ENCODE peak calls at places on chromosomes 4 and X, in nine cellular contexts. R is osteocyte, Z is lower lobe of right lung, M is pancreas, D is mesothelial cell of epicardium, B is ascending aorta, E is progenitor cell of endocrine pancreas, W is upper lobe of left lung, Q is IMR-90. U is an unnamed sample.

GRCh38 chr4:77629885-77630284 is 24.3 kb downstream of the CXCL13 start:
- DNase-seq in E (no peak), Q (no peak), R (no peak), M (no peak), B (no peak), D (no peak), Z (no peak), W (no peak), U (no peak)

GRCh38 chrX:88612870-88613329 is 134.1 kb upstream of the CPXCR1 start:
- DNase-seq in R (no peak), B (no peak), Q (no peak), D (no peak), M (no peak), W (no peak), Z (no peak), E (no peak), U (no peak)

GRCh38 chrX:152445926-152446325 is 5.2 kb downstream of the GABRA3 start:
- DNase-seq in R (no peak), B (no peak), D (no peak), M (no peak), Q (no peak), Z (no peak), W (no peak), E (no peak), U (no peak)

GRCh38 chr4:17165256-17165655 is 266.8 kb upstream of the LDB2 start:
- DNase-seq in B (no peak), Z (no peak), W (no peak), M (no peak), D (no peak), Q (peak; percentile 19), R (no peak), E (no peak), U (no peak)

GRCh38 chr4:54228064-54228527 is 997 bp upstream of the PDGFRA start:
- DNase-seq in Q (peak; percentile 82), Z (peak; percentile 62), B (peak; percentile 86), E (peak; percentile 79), D (peak; percentile 76), W (peak; percentile 47), R (peak; percentile 94), M (peak; percentile 82), U (peak; percentile 17)

GRCh38 chr4:10077101-10077491 is 39.5 kb downstream of the WDR1 start:
- DNase-seq in E (no peak), M (no peak), Z (no peak), D (no peak), W (peak; percentile 17), R (no peak), B (peak; percentile 58), Q (no peak), U (no peak)

GRCh38 chr4:157575339-157575738 is 354.8 kb downstream of the GRIA2 start:
- DNase-seq in Z (no peak), D (no peak), M (peak; percentile 62), E (no peak), R (peak; percentile 76), W (no peak), Q (no peak), B (no peak), U (no peak)

GRCh38 chrX:56366901-56367300 is 134.7 kb downstream of the KLF8 start:
- DNase-seq in D (no peak), E (no peak), Z (no peak), R (no peak), B (no peak), W (no peak), M (no peak), Q (no peak), U (no peak)

GRCh38 chr4:99856166-99856565 is 38.1 kb downstream of the LAMTOR3 start:
- DNase-seq in Q (peak; percentile 50), E (no peak), M (no peak), B (no peak), W (no peak), R (no peak), Z (no peak), D (no peak), U (no peak)

GRCh38 chr4:142334931-142335330 is 511.2 kb downstream of the INPP4B start:
- DNase-seq in Z (no peak), B (no peak), E (no peak), D (no peak), M (no peak), Q (no peak), R (no peak), W (no peak), U (no peak)

GRCh38 chrX:55357236-55357635 is 92.5 kb upstream of the PAGE3 start:
- DNase-seq in W (no peak), Z (no peak), E (no peak), M (no peak), R (no peak), D (no peak), Q (no peak), B (no peak), U (no peak)

DNA sequence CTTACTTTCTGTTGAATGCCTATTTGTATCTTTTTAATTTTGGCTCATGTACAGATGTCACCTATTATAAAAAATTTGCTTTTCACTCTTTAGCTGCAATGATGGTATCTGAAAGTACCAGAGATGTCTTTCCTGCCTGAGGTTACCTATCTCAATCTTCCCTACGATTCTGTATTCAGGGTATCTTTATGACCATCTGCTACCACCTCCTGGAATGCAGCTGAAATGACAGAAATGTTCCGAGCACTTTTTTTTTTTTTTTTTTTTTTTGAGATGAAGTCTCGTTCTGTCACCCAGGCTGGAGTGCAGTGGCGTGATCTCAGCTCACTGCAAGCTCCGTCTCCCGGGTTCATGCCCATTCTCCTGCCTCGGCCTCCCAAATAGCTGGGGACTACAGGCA is 136.4 kb downstream of the REPS2 start:
- DNase-seq in B (no peak), Z (no peak), R (no peak), W (no peak), D (no peak), M (no peak), Q (no peak), E (no peak), U (no peak)
- TF ChIP-seq CTCF in B (no peak), Z (no peak), R (peak; percentile 34), W (no peak), D (no peak), M (no peak), Q (no peak), E (peak; percentile 25), U (no peak)

DNA sequence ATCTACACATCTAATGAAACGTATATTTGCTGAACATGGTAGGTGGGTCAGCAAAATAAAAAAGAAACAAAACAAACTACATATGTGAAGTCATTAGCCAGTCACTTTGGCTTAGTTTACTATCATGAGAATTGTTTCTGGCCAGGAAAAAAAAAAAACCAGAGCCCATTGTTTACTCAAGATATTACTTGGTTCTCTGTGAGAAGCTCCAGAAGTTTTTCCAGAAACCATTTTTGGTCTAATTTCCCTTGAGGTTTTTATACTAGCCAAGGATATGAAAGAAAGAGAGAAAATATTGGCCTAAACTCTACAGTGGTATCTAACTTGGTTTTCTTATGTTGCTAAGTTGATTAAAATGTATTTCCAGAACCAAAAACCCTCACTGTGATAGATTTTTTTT is 259.1 kb downstream of the PDHA2 start:
- DNase-seq in B (no peak), R (no peak), D (no peak), Z (no peak), Q (no peak), W (no peak), E (no peak), M (no peak), U (no peak)
- TF ChIP-seq CTCF in B (no peak), R (no peak), D (no peak), Z (no peak), Q (no peak), W (no peak), E (no peak), M (no peak), U (no peak)

DNA sequence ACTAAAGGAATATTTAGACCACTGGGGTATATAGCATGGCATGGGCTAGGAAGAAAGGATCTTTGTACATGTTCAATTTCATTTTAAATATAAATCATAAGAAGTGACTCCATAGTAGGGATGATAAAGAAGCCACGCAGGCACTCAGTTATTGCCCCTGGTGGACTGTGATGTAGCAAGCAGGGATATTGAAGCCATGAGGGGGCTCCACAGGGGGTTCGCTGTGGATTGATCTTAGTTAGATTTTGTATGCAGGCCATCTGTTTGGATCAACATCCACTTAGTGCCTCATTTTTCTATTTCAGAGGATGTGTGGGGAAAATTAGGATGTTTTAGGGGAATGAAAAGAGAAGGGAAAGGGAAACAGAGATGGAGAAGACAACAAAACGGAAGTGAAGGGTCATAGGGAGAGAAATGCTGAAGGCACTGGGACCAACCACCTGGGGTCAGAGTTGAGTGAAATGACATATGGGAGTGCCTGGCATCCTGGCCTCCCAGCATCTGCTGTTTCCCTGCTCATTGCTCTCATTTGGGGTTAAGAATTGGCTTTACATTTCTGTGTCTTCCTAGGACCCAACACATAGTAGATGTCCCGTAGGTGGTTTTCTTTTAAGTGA is 11.2 kb upstream of the FREM3 start:
- DNase-seq in R (no peak), W (no peak), M (no peak), D (no peak), Q (no peak), E (no peak), Z (no peak), B (no peak), U (no peak)
- TF ChIP-seq CTCF in R (no peak), W (no peak), M (no peak), D (no peak), Q (no peak), E (no peak), Z (no peak), B (no peak), U (no peak)

DNA sequence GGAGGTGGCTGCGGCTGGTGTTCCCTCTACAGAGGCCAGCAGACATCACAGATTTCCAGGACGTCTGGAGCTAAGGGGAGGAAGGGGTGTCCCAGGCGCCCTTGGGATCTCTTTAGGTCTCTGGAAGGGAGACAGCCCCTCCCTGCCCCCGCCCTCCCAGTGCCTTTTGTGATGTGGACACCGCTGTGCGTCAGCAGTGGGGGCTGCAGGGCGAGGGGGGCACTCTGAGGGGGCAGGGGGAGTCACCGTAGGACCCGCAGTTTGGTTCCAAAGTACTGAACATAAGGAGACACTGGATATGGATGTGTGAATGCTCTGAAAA is 25.6 kb upstream of the MXD4 start:
- DNase-seq in B (peak; percentile 41), Q (no peak), D (peak; percentile 6), W (no peak), Z (peak; percentile 35), E (no peak), M (peak; percentile 19), R (no peak), U (no peak)
- TF ChIP-seq CTCF in B (no peak), Q (no peak), D (no peak), W (no peak), Z (no peak), E (no peak), M (no peak), R (no peak), U (no peak)

GRCh38 chr4:37138019-37138653 is 106.4 kb upstream of the NWD2 start:
- DNase-seq in E (no peak), M (no peak), Z (no peak), Q (no peak), W (no peak), R (no peak), B (no peak), D (no peak), U (no peak)

GRCh38 chr4:37139987-37140386 is 104.6 kb upstream of the NWD2 start:
- DNase-seq in R (no peak), D (no peak), Q (no peak), Z (no peak), E (no peak), M (no peak), B (no peak), W (no peak), U (no peak)

GRCh38 chr4:37138789-37139188 is 105.8 kb upstream of the NWD2 start:
- DNase-seq in M (no peak), W (no peak), E (no peak), R (no peak), D (no peak), Z (no peak), B (no peak), Q (no peak), U (no peak)
- TF ChIP-seq CTCF in M (no peak), W (no peak), E (no peak), R (no peak), D (no peak), Z (no peak), B (no peak), Q (no peak), U (no peak)

U was measured in activated B cell treated with CpG ODN at 0.5 μM for 24 hours.